ENCODE peak calls at places on chromosomes 1 and 21, in seven cellular contexts. One of them, this sample, is unnamed.
A peak's percentile ranks its signal among the peaks of the same experiment; 100 is the strongest.

GRCh38 chr1:230463760-230464159 is 37.6 kb upstream of the PGBD5 start:
- DNase-seq in kidney glomerular epithelial cell: no peak
- DNase-seq in memory B cell: no peak
- DNase-seq in left lung: no peak
- DNase-seq in activated CD4-positive, alpha-beta T cell treated with anti-CD3 and anti-CD28 coated beads, Interleukin-2, amount 50 U/mL, for 48 hours: no peak
- DNase-seq in lower leg skin: no peak
- DNase-seq in gastrocnemius medialis: no peak
- DNase-seq in this sample: no peak

GRCh38 chr1:184753608-184754478 is 815 bp downstream of the EDEM3 start:
- DNase-seq in kidney glomerular epithelial cell: peak; percentile 42
- DNase-seq in memory B cell: no peak
- DNase-seq in left lung: peak; percentile 60
- DNase-seq in activated CD4-positive, alpha-beta T cell treated with anti-CD3 and anti-CD28 coated beads, Interleukin-2, amount 50 U/mL, for 48 hours: no peak
- DNase-seq in lower leg skin: no peak
- DNase-seq in gastrocnemius medialis: peak; percentile 26
- DNase-seq in this sample: peak; percentile 30

GRCh38 chr1:84693009-84693408 is 2.7 kb upstream of the SSX2IP start:
- DNase-seq in kidney glomerular epithelial cell: no peak
- DNase-seq in memory B cell: no peak
- DNase-seq in left lung: no peak
- DNase-seq in activated CD4-positive, alpha-beta T cell treated with anti-CD3 and anti-CD28 coated beads, Interleukin-2, amount 50 U/mL, for 48 hours: no peak
- DNase-seq in lower leg skin: no peak
- DNase-seq in gastrocnemius medialis: no peak
- DNase-seq in this sample: peak; percentile 17

GRCh38 chr1:2340918-2341254 is 50.5 kb downstream of the MORN1 start:
- DNase-seq in kidney glomerular epithelial cell: no peak
- DNase-seq in memory B cell: no peak
- DNase-seq in left lung: no peak
- DNase-seq in activated CD4-positive, alpha-beta T cell treated with anti-CD3 and anti-CD28 coated beads, Interleukin-2, amount 50 U/mL, for 48 hours: no peak
- DNase-seq in lower leg skin: no peak
- DNase-seq in gastrocnemius medialis: no peak
- DNase-seq in this sample: no peak

GRCh38 chr1:98931134-98931835 is 73.4 kb downstream of the PLPPR5 start:
- DNase-seq in kidney glomerular epithelial cell: no peak
- DNase-seq in memory B cell: no peak
- DNase-seq in left lung: peak; percentile 32
- DNase-seq in activated CD4-positive, alpha-beta T cell treated with anti-CD3 and anti-CD28 coated beads, Interleukin-2, amount 50 U/mL, for 48 hours: no peak
- DNase-seq in lower leg skin: no peak
- DNase-seq in gastrocnemius medialis: no peak
- DNase-seq in this sample: no peak

GRCh38 chr1:26288311-26288941 is 8.5 kb downstream of the SH3BGRL3 start:
- DNase-seq in kidney glomerular epithelial cell: no peak
- DNase-seq in memory B cell: no peak
- DNase-seq in left lung: no peak
- DNase-seq in activated CD4-positive, alpha-beta T cell treated with anti-CD3 and anti-CD28 coated beads, Interleukin-2, amount 50 U/mL, for 48 hours: peak; percentile 83
- DNase-seq in lower leg skin: no peak
- DNase-seq in gastrocnemius medialis: no peak
- DNase-seq in this sample: peak; percentile 26

GRCh38 chr1:117366982-117367768 is at the start of gene MAN1A2:
- DNase-seq in kidney glomerular epithelial cell: peak; percentile 68
- DNase-seq in memory B cell: peak; percentile 68
- DNase-seq in left lung: peak; percentile 93
- DNase-seq in activated CD4-positive, alpha-beta T cell treated with anti-CD3 and anti-CD28 coated beads, Interleukin-2, amount 50 U/mL, for 48 hours: peak; percentile 79
- DNase-seq in lower leg skin: peak; percentile 81
- DNase-seq in gastrocnemius medialis: peak; percentile 91
- DNase-seq in this sample: peak; percentile 83

GRCh38 chr1:47934243-47934805 is 62.9 kb downstream of the TRABD2B start:
- DNase-seq in kidney glomerular epithelial cell: peak; percentile 97
- DNase-seq in memory B cell: no peak
- DNase-seq in left lung: peak; percentile 55
- DNase-seq in activated CD4-positive, alpha-beta T cell treated with anti-CD3 and anti-CD28 coated beads, Interleukin-2, amount 50 U/mL, for 48 hours: no peak
- DNase-seq in lower leg skin: peak; percentile 90
- DNase-seq in gastrocnemius medialis: peak; percentile 51
- DNase-seq in this sample: peak; percentile 16

GRCh38 chr1:209937996-209938959 is at the start of gene SYT14:
- DNase-seq in kidney glomerular epithelial cell: peak; percentile 38
- DNase-seq in memory B cell: no peak
- DNase-seq in left lung: no peak
- DNase-seq in activated CD4-positive, alpha-beta T cell treated with anti-CD3 and anti-CD28 coated beads, Interleukin-2, amount 50 U/mL, for 48 hours: peak; percentile 7
- DNase-seq in lower leg skin: no peak
- DNase-seq in gastrocnemius medialis: no peak
- DNase-seq in this sample: peak; percentile 78

GRCh38 chr1:91732291-91732953 is 153.5 kb downstream of the TGFBR3 start:
- DNase-seq in kidney glomerular epithelial cell: peak; percentile 84
- DNase-seq in memory B cell: no peak
- DNase-seq in left lung: no peak
- DNase-seq in activated CD4-positive, alpha-beta T cell treated with anti-CD3 and anti-CD28 coated beads, Interleukin-2, amount 50 U/mL, for 48 hours: peak; percentile 59
- DNase-seq in lower leg skin: no peak
- DNase-seq in gastrocnemius medialis: peak; percentile 63
- DNase-seq in this sample: peak; percentile 96

GRCh38 chr1:92482404-92482664 is 4.4 kb downstream of the GFI1 start:
- DNase-seq in kidney glomerular epithelial cell: no peak
- DNase-seq in memory B cell: no peak
- DNase-seq in left lung: no peak
- DNase-seq in activated CD4-positive, alpha-beta T cell treated with anti-CD3 and anti-CD28 coated beads, Interleukin-2, amount 50 U/mL, for 48 hours: no peak
- DNase-seq in lower leg skin: no peak
- DNase-seq in gastrocnemius medialis: no peak
- DNase-seq in this sample: no peak

GRCh38 chr1:112744019-112744578 is 29.0 kb upstream of the PPM1J start:
- DNase-seq in kidney glomerular epithelial cell: no peak
- DNase-seq in memory B cell: no peak
- DNase-seq in left lung: no peak
- DNase-seq in activated CD4-positive, alpha-beta T cell treated with anti-CD3 and anti-CD28 coated beads, Interleukin-2, amount 50 U/mL, for 48 hours: no peak
- DNase-seq in lower leg skin: no peak
- DNase-seq in gastrocnemius medialis: no peak
- DNase-seq in this sample: no peak

GRCh38 chr1:221644176-221644510 is 97.7 kb downstream of the DUSP10 start:
- DNase-seq in kidney glomerular epithelial cell: no peak
- DNase-seq in memory B cell: no peak
- DNase-seq in left lung: no peak
- DNase-seq in activated CD4-positive, alpha-beta T cell treated with anti-CD3 and anti-CD28 coated beads, Interleukin-2, amount 50 U/mL, for 48 hours: no peak
- DNase-seq in lower leg skin: no peak
- DNase-seq in gastrocnemius medialis: no peak
- DNase-seq in this sample: no peak

GRCh38 chr1:107076846-107077245 is 20.4 kb downstream of the PRMT6 start:
- DNase-seq in kidney glomerular epithelial cell: peak; percentile 83
- DNase-seq in memory B cell: no peak
- DNase-seq in left lung: no peak
- DNase-seq in activated CD4-positive, alpha-beta T cell treated with anti-CD3 and anti-CD28 coated beads, Interleukin-2, amount 50 U/mL, for 48 hours: no peak
- DNase-seq in lower leg skin: no peak
- DNase-seq in gastrocnemius medialis: no peak
- DNase-seq in this sample: peak; percentile 98

GRCh38 chr1:243271990-243272389 is 16.1 kb downstream of the SDCCAG8 start:
- DNase-seq in kidney glomerular epithelial cell: no peak
- DNase-seq in memory B cell: no peak
- DNase-seq in left lung: no peak
- DNase-seq in activated CD4-positive, alpha-beta T cell treated with anti-CD3 and anti-CD28 coated beads, Interleukin-2, amount 50 U/mL, for 48 hours: no peak
- DNase-seq in lower leg skin: no peak
- DNase-seq in gastrocnemius medialis: no peak
- DNase-seq in this sample: no peak

GRCh38 chr1:232943679-232944252 is 6.6 kb upstream of the NTPCR start:
- DNase-seq in kidney glomerular epithelial cell: no peak
- DNase-seq in memory B cell: no peak
- DNase-seq in left lung: no peak
- DNase-seq in activated CD4-positive, alpha-beta T cell treated with anti-CD3 and anti-CD28 coated beads, Interleukin-2, amount 50 U/mL, for 48 hours: peak; percentile 57
- DNase-seq in lower leg skin: no peak
- DNase-seq in gastrocnemius medialis: no peak
- DNase-seq in this sample: no peak

GRCh38 chr1:167474191-167474641 is 44.1 kb downstream of the CD247 start:
- DNase-seq in kidney glomerular epithelial cell: no peak
- DNase-seq in memory B cell: no peak
- DNase-seq in left lung: no peak
- DNase-seq in activated CD4-positive, alpha-beta T cell treated with anti-CD3 and anti-CD28 coated beads, Interleukin-2, amount 50 U/mL, for 48 hours: peak; percentile 64
- DNase-seq in lower leg skin: no peak
- DNase-seq in gastrocnemius medialis: no peak
- DNase-seq in this sample: no peak

GRCh38 chr1:212513586-212513985 is 80.9 kb downstream of the NENF start:
- DNase-seq in kidney glomerular epithelial cell: no peak
- DNase-seq in memory B cell: no peak
- DNase-seq in left lung: no peak
- DNase-seq in activated CD4-positive, alpha-beta T cell treated with anti-CD3 and anti-CD28 coated beads, Interleukin-2, amount 50 U/mL, for 48 hours: no peak
- DNase-seq in lower leg skin: no peak
- DNase-seq in gastrocnemius medialis: no peak
- DNase-seq in this sample: no peak

GRCh38 chr1:10867138-10867721 is 70.8 kb upstream of the CASZ1 start:
- DNase-seq in kidney glomerular epithelial cell: no peak
- DNase-seq in memory B cell: peak; percentile 54
- DNase-seq in left lung: peak; percentile 39
- DNase-seq in activated CD4-positive, alpha-beta T cell treated with anti-CD3 and anti-CD28 coated beads, Interleukin-2, amount 50 U/mL, for 48 hours: peak; percentile 66
- DNase-seq in lower leg skin: no peak
- DNase-seq in gastrocnemius medialis: no peak
- DNase-seq in this sample: peak; percentile 34

GRCh38 chr1:115118596-115118995 is 29.3 kb upstream of the TSPAN2 start:
- DNase-seq in kidney glomerular epithelial cell: no peak
- DNase-seq in memory B cell: no peak
- DNase-seq in left lung: no peak
- DNase-seq in activated CD4-positive, alpha-beta T cell treated with anti-CD3 and anti-CD28 coated beads, Interleukin-2, amount 50 U/mL, for 48 hours: no peak
- DNase-seq in lower leg skin: no peak
- DNase-seq in gastrocnemius medialis: no peak
- DNase-seq in this sample: no peak

GRCh38 chr1:42210421-42211133 is 46.0 kb upstream of the GUCA2A start:
- DNase-seq in kidney glomerular epithelial cell: no peak
- DNase-seq in memory B cell: no peak
- DNase-seq in left lung: no peak
- DNase-seq in activated CD4-positive, alpha-beta T cell treated with anti-CD3 and anti-CD28 coated beads, Interleukin-2, amount 50 U/mL, for 48 hours: no peak
- DNase-seq in lower leg skin: no peak
- DNase-seq in gastrocnemius medialis: no peak
- DNase-seq in this sample: peak; percentile 88

GRCh38 chr21:38853421-38853919 is 47.7 kb downstream of the ETS2 start:
- DNase-seq in kidney glomerular epithelial cell: peak; percentile 16
- DNase-seq in memory B cell: no peak
- DNase-seq in left lung: no peak
- DNase-seq in activated CD4-positive, alpha-beta T cell treated with anti-CD3 and anti-CD28 coated beads, Interleukin-2, amount 50 U/mL, for 48 hours: no peak
- DNase-seq in lower leg skin: peak; percentile 41
- DNase-seq in gastrocnemius medialis: peak; percentile 96
- DNase-seq in this sample: peak; percentile 97

GRCh38 chr1:194028002-194028401 is 841.6 kb upstream of the B3GALT2 start:
- DNase-seq in kidney glomerular epithelial cell: no peak
- DNase-seq in memory B cell: no peak
- DNase-seq in left lung: no peak
- DNase-seq in activated CD4-positive, alpha-beta T cell treated with anti-CD3 and anti-CD28 coated beads, Interleukin-2, amount 50 U/mL, for 48 hours: no peak
- DNase-seq in lower leg skin: no peak
- DNase-seq in gastrocnemius medialis: no peak
- DNase-seq in this sample: no peak

GRCh38 chr1:32273389-32274208 is 18.3 kb upstream of the HDAC1 start:
- DNase-seq in kidney glomerular epithelial cell: peak; percentile 40
- DNase-seq in memory B cell: no peak
- DNase-seq in left lung: no peak
- DNase-seq in activated CD4-positive, alpha-beta T cell treated with anti-CD3 and anti-CD28 coated beads, Interleukin-2, amount 50 U/mL, for 48 hours: peak; percentile 82
- DNase-seq in lower leg skin: no peak
- DNase-seq in gastrocnemius medialis: no peak
- DNase-seq in this sample: peak; percentile 73

GRCh38 chr1:97489834-97490233 is 431.0 kb downstream of the DPYD start:
- DNase-seq in kidney glomerular epithelial cell: peak; percentile 8
- DNase-seq in memory B cell: no peak
- DNase-seq in left lung: no peak
- DNase-seq in activated CD4-positive, alpha-beta T cell treated with anti-CD3 and anti-CD28 coated beads, Interleukin-2, amount 50 U/mL, for 48 hours: no peak
- DNase-seq in lower leg skin: no peak
- DNase-seq in gastrocnemius medialis: no peak
- DNase-seq in this sample: peak; percentile 43

GRCh38 chr21:16634522-16634914 is 878.3 kb upstream of the CXADR start:
- DNase-seq in kidney glomerular epithelial cell: no peak
- DNase-seq in memory B cell: no peak
- DNase-seq in left lung: no peak
- DNase-seq in activated CD4-positive, alpha-beta T cell treated with anti-CD3 and anti-CD28 coated beads, Interleukin-2, amount 50 U/mL, for 48 hours: no peak
- DNase-seq in lower leg skin: no peak
- DNase-seq in gastrocnemius medialis: no peak
- DNase-seq in this sample: no peak

GRCh38 chr1:35807614-35808375 is at the start of gene AGO4:
- DNase-seq in kidney glomerular epithelial cell: peak; percentile 16
- DNase-seq in memory B cell: no peak
- DNase-seq in left lung: peak; percentile 63
- DNase-seq in activated CD4-positive, alpha-beta T cell treated with anti-CD3 and anti-CD28 coated beads, Interleukin-2, amount 50 U/mL, for 48 hours: peak; percentile 39
- DNase-seq in lower leg skin: peak; percentile 39
- DNase-seq in gastrocnemius medialis: peak; percentile 35
- DNase-seq in this sample: peak; percentile 64

GRCh38 chr1:209800984-209801834 is 4.7 kb downstream of the IRF6 start:
- DNase-seq in kidney glomerular epithelial cell: no peak
- DNase-seq in memory B cell: no peak
- DNase-seq in left lung: no peak
- DNase-seq in activated CD4-positive, alpha-beta T cell treated with anti-CD3 and anti-CD28 coated beads, Interleukin-2, amount 50 U/mL, for 48 hours: no peak
- DNase-seq in lower leg skin: no peak
- DNase-seq in gastrocnemius medialis: no peak
- DNase-seq in this sample: peak; percentile 68

GRCh38 chr1:46517932-46518498 is 28.4 kb downstream of the DMBX1 start:
- DNase-seq in kidney glomerular epithelial cell: no peak
- DNase-seq in memory B cell: no peak
- DNase-seq in left lung: no peak
- DNase-seq in activated CD4-positive, alpha-beta T cell treated with anti-CD3 and anti-CD28 coated beads, Interleukin-2, amount 50 U/mL, for 48 hours: no peak
- DNase-seq in lower leg skin: no peak
- DNase-seq in gastrocnemius medialis: no peak
- DNase-seq in this sample: no peak

GRCh38 chr21:32772281-32773047 is 909 bp upstream of the PAXBP1 start:
- DNase-seq in kidney glomerular epithelial cell: no peak
- DNase-seq in memory B cell: no peak
- DNase-seq in left lung: peak; percentile 44
- DNase-seq in activated CD4-positive, alpha-beta T cell treated with anti-CD3 and anti-CD28 coated beads, Interleukin-2, amount 50 U/mL, for 48 hours: peak; percentile 77
- DNase-seq in lower leg skin: peak; percentile 39
- DNase-seq in gastrocnemius medialis: no peak
- DNase-seq in this sample: peak; percentile 61

GRCh38 chr1:235648407-235648907 is 1.1 kb downstream of the GNG4 start:
- DNase-seq in kidney glomerular epithelial cell: no peak
- DNase-seq in memory B cell: no peak
- DNase-seq in left lung: no peak
- DNase-seq in activated CD4-positive, alpha-beta T cell treated with anti-CD3 and anti-CD28 coated beads, Interleukin-2, amount 50 U/mL, for 48 hours: no peak
- DNase-seq in lower leg skin: no peak
- DNase-seq in gastrocnemius medialis: no peak
- DNase-seq in this sample: peak; percentile 36

GRCh38 chr1:15153184-15153841 is at the start of gene TMEM51:
- DNase-seq in kidney glomerular epithelial cell: peak; percentile 57
- DNase-seq in memory B cell: no peak
- DNase-seq in left lung: peak; percentile 86
- DNase-seq in activated CD4-positive, alpha-beta T cell treated with anti-CD3 and anti-CD28 coated beads, Interleukin-2, amount 50 U/mL, for 48 hours: peak; percentile 24
- DNase-seq in lower leg skin: no peak
- DNase-seq in gastrocnemius medialis: no peak
- DNase-seq in this sample: peak; percentile 75

GRCh38 chr1:236361909-236362590 is 32.0 kb upstream of the EDARADD start:
- DNase-seq in kidney glomerular epithelial cell: no peak
- DNase-seq in memory B cell: no peak
- DNase-seq in left lung: no peak
- DNase-seq in activated CD4-positive, alpha-beta T cell treated with anti-CD3 and anti-CD28 coated beads, Interleukin-2, amount 50 U/mL, for 48 hours: no peak
- DNase-seq in lower leg skin: no peak
- DNase-seq in gastrocnemius medialis: no peak
- DNase-seq in this sample: no peak

GRCh38 chr1:56798053-56798471 is 21.1 kb downstream of the FYB2 start:
- DNase-seq in kidney glomerular epithelial cell: peak; percentile 59
- DNase-seq in memory B cell: no peak
- DNase-seq in left lung: no peak
- DNase-seq in activated CD4-positive, alpha-beta T cell treated with anti-CD3 and anti-CD28 coated beads, Interleukin-2, amount 50 U/mL, for 48 hours: no peak
- DNase-seq in lower leg skin: no peak
- DNase-seq in gastrocnemius medialis: no peak
- DNase-seq in this sample: peak; percentile 83

GRCh38 chr1:32438136-32438535 is 26.7 kb upstream of the ZBTB8B start:
- DNase-seq in kidney glomerular epithelial cell: no peak
- DNase-seq in memory B cell: no peak
- DNase-seq in left lung: no peak
- DNase-seq in activated CD4-positive, alpha-beta T cell treated with anti-CD3 and anti-CD28 coated beads, Interleukin-2, amount 50 U/mL, for 48 hours: no peak
- DNase-seq in lower leg skin: no peak
- DNase-seq in gastrocnemius medialis: no peak
- DNase-seq in this sample: no peak

GRCh38 chr1:91804546-91805023 is 81.4 kb downstream of the TGFBR3 start:
- DNase-seq in kidney glomerular epithelial cell: no peak
- DNase-seq in memory B cell: no peak
- DNase-seq in left lung: no peak
- DNase-seq in activated CD4-positive, alpha-beta T cell treated with anti-CD3 and anti-CD28 coated beads, Interleukin-2, amount 50 U/mL, for 48 hours: peak; percentile 82
- DNase-seq in lower leg skin: no peak
- DNase-seq in gastrocnemius medialis: no peak
- DNase-seq in this sample: peak; percentile 97

GRCh38 chr1:27650146-27650526 is 15.2 kb upstream of the FGR start:
- DNase-seq in kidney glomerular epithelial cell: no peak
- DNase-seq in memory B cell: no peak
- DNase-seq in left lung: no peak
- DNase-seq in activated CD4-positive, alpha-beta T cell treated with anti-CD3 and anti-CD28 coated beads, Interleukin-2, amount 50 U/mL, for 48 hours: no peak
- DNase-seq in lower leg skin: no peak
- DNase-seq in gastrocnemius medialis: no peak
- DNase-seq in this sample: no peak

This sample was measured in M059J.